ENCODE peak calls at places on chromosomes 7 and 10, in five cellular contexts. C is spleen, X is A549, M is MM.1S, V is left ventricle myocardium inferior. Z is an unnamed sample.

GRCh38 chr7:74173074-74173473 is 1.1 kb upstream of the EIF4H start:
- DNase-seq in C (peak), X (no peak), M (peak), V (no peak), Z (peak)

GRCh38 chr7:517848-518629 is 1.6 kb downstream of the PDGFA start:
- DNase-seq in C (no peak), X (peak), M (no peak), V (peak), Z (peak)

GRCh38 chr10:119316729-119317097 is 109.3 kb downstream of the GRK5 start:
- DNase-seq in C (no peak), X (peak), M (no peak), V (no peak), Z (no peak)

GRCh38 chr7:29322023-29322712 is 127.6 kb downstream of the CHN2 start:
- DNase-seq in C (no peak), X (no peak), M (no peak), V (no peak), Z (no peak)

GRCh38 chr7:45147858-45148652 is 9.5 kb upstream of the RAMP3 start:
- DNase-seq in C (peak), X (no peak), M (no peak), V (no peak), Z (no peak)

GRCh38 chr7:13989138-13989943 is at the start of gene ETV1:
- DNase-seq in C (peak), X (peak), M (no peak), V (peak), Z (no peak)

GRCh38 chr7:44801890-44802289 is 5.4 kb downstream of the PPIA start:
- DNase-seq in C (no peak), X (no peak), M (no peak), V (no peak), Z (no peak)

GRCh38 chr10:114632869-114633715 is 25.0 kb downstream of the ABLIM1 start:
- DNase-seq in C (no peak), X (peak), M (no peak), V (peak), Z (peak)

GRCh38 chr7:151802469-151802846 is 74.5 kb downstream of the PRKAG2 start:
- DNase-seq in C (peak), X (no peak), M (no peak), V (no peak), Z (no peak)

GRCh38 chr7:131600578-131600977 is 44.1 kb upstream of the PODXL start:
- DNase-seq in C (no peak), X (peak), M (no peak), V (no peak), Z (no peak)

GRCh38 chr7:92934096-92934495 is 97.7 kb upstream of the CDK6 start:
- DNase-seq in C (no peak), X (no peak), M (no peak), V (no peak), Z (no peak)

GRCh38 chr10:73553316-73553715 is 37.8 kb downstream of the USP54 start:
- DNase-seq in C (no peak), X (no peak), M (no peak), V (peak), Z (no peak)

GRCh38 chr10:113549856-113550255 is 3.0 kb upstream of the HABP2 start:
- DNase-seq in C (no peak), X (no peak), M (no peak), V (no peak), Z (no peak)

GRCh38 chr7:112080441-112080840 is 125.8 kb downstream of the DOCK4 start:
- DNase-seq in C (no peak), X (peak), M (peak), V (no peak), Z (peak)

GRCh38 chr7:112079671-112080070 is 126.5 kb downstream of the DOCK4 start:
- DNase-seq in C (no peak), X (no peak), M (peak), V (no peak), Z (no peak)

GRCh38 chr7:112081778-112082177 is 124.4 kb downstream of the DOCK4 start:
- DNase-seq in C (no peak), X (no peak), M (no peak), V (no peak), Z (no peak)

GRCh38 chr7:112079122-112079521 is 127.1 kb downstream of the DOCK4 start:
- DNase-seq in C (no peak), X (no peak), M (no peak), V (no peak), Z (no peak)

GRCh38 chr7:112080974-112081373 is 125.2 kb downstream of the DOCK4 start:
- DNase-seq in C (no peak), X (peak), M (peak), V (no peak), Z (peak)
- H3K4me3 ChIP-seq in C (no peak), X (peak), M (peak), V (no peak), Z (no peak)

DNA sequence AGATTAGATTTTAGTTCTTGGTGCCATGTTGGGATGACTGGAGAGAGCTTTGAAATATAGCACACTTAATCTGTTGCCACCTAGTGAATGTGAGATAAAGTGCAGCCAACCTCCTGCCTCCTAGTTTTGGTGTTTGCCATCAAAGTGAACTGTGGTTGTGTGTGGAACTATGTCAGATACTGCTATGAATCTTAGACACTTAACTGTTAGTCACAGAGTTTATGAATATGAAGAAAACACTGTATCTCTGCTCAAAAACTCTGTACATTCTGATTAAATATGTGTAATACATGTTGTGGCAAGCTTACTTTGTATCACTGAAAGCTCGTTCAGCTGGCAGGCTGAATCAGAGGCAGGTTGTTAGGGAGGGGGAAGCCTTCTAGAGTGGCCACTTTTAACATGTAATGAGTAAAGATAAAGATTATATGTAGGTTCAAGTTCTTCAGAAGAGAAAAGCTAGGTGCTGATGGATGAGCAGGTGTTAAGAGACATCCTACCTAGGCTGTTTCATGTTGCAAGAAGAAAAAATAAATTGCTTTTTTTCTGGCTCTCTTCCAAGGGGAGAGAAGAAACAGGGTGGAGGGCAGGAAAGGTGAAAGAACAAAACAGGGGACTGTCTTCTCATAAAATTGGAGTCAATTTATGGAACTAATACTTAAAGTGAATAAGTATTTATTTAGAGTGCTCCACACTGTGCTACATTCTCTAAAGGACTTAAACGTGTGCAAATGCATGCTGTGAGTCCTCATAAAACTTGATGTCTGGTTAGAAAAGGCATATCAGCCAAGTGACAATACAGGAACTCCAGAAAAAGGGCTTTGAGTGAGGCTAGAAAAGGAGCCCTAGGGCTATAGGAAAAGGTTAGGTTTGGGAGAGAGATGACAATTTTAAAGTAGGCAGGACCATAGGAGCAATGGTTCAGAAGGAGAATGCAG is 14.1 kb upstream of the LAMB1 start:
- DNase-seq in C (no peak), X (peak), M (no peak), V (no peak), Z (peak)
- TF ChIP-seq CTCF in C (no peak), X (peak), M (peak), V (peak), Z (peak)

GRCh38 chr7:149322737-149323136 is 60.7 kb downstream of the ZNF783 start:
- DNase-seq in C (no peak), X (no peak), M (no peak), V (no peak), Z (no peak)

GRCh38 chr7:149317986-149318672 is 56.1 kb downstream of the ZNF783 start:
- DNase-seq in C (no peak), X (peak), M (no peak), V (no peak), Z (no peak)

GRCh38 chr7:149319376-149319775 is 57.4 kb downstream of the ZNF783 start:
- DNase-seq in C (no peak), X (no peak), M (no peak), V (no peak), Z (no peak)

GRCh38 chr7:149321978-149322541 is 60.1 kb downstream of the ZNF783 start:
- DNase-seq in C (no peak), X (no peak), M (peak), V (no peak), Z (no peak)

GRCh38 chr7:149320313-149321124 is 58.5 kb downstream of the ZNF783 start:
- DNase-seq in C (no peak), X (no peak), M (no peak), V (no peak), Z (no peak)
- H3K4me3 ChIP-seq in C (no peak), X (no peak), M (peak), V (no peak), Z (no peak)

DNA sequence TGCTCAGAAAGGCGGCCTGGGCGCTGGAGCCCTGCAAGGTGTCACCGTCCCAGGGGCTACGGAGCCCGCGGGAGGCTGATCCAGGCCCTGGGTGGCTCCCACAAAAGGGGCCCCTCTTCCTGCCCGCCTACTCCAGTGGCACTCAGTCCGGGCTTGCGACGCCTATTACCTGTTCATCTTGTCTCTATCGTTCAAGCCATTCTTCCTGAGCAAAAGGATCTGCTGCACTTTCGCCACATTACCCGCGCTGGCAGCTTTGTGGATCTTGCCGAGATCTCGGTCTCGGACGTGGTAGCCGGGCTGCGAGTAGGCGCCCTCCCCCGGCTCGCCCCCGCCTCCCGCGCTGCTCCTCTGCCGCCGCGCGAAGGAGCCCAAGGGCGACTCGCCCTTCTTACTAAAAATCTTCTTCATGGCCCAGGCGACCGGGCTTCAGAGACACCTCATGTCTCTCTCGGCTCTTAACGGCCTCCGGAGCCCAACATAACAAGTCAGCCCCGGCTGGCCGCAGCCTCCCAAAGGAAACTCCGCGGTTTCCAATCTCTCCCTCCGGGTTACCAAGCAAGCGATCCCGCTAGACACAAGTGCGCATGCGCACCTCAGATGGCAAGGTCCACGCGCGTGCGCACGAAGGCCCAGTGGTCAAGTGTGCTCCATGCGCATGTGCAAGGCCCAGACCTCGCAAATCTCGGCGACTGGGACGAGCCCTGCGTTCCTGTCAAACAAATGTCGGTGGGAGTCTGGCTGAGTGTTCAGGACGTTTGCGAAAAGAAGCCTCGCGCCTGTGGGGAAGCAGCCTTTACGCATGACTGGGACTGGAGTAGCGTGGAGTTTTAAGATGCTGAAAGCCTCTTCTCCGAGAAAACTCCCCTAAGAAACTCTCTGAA is at the start of gene ANKRD26:
- DNase-seq in C (peak), X (peak), M (peak), V (peak), Z (peak)
- TF ChIP-seq CTCF in C (no peak), X (peak), M (peak), V (no peak), Z (no peak)

GRCh38 chr10:43417950-43418768 is 9.2 kb upstream of the HNRNPF start:
- DNase-seq in C (no peak), X (no peak), M (peak), V (no peak), Z (peak)
- H3K4me3 ChIP-seq in C (no peak), X (no peak), M (no peak), V (no peak), Z (no peak)

GRCh38 chr10:47207280-47207613 is 92.8 kb upstream of the GDF10 start:
- DNase-seq in C (no peak), X (no peak), M (no peak), V (no peak), Z (no peak)

GRCh38 chr10:47205199-47205598 is 94.8 kb upstream of the GDF10 start:
- DNase-seq in C (no peak), X (no peak), M (no peak), V (no peak), Z (no peak)

GRCh38 chr10:47207894-47208469 is 92.0 kb upstream of the GDF10 start:
- DNase-seq in C (no peak), X (no peak), M (no peak), V (no peak), Z (no peak)

GRCh38 chr10:47206449-47207279 is 93.3 kb upstream of the GDF10 start:
- DNase-seq in C (no peak), X (no peak), M (peak), V (no peak), Z (no peak)
- TF ChIP-seq CTCF in C (no peak), X (no peak), M (no peak), V (no peak), Z (no peak)

GRCh38 chr7:137932881-137933269 is 69.0 kb downstream of the CREB3L2 start:
- DNase-seq in C (no peak), X (peak), M (no peak), V (no peak), Z (no peak)

GRCh38 chr7:137934941-137935848 is 66.7 kb downstream of the CREB3L2 start:
- DNase-seq in C (no peak), X (no peak), M (peak), V (no peak), Z (peak)

GRCh38 chr7:137933270-137934017 is 68.4 kb downstream of the CREB3L2 start:
- DNase-seq in C (no peak), X (no peak), M (no peak), V (no peak), Z (no peak)

GRCh38 chr7:137935849-137936508 is 65.9 kb downstream of the CREB3L2 start:
- DNase-seq in C (no peak), X (no peak), M (peak), V (no peak), Z (peak)

DNA sequence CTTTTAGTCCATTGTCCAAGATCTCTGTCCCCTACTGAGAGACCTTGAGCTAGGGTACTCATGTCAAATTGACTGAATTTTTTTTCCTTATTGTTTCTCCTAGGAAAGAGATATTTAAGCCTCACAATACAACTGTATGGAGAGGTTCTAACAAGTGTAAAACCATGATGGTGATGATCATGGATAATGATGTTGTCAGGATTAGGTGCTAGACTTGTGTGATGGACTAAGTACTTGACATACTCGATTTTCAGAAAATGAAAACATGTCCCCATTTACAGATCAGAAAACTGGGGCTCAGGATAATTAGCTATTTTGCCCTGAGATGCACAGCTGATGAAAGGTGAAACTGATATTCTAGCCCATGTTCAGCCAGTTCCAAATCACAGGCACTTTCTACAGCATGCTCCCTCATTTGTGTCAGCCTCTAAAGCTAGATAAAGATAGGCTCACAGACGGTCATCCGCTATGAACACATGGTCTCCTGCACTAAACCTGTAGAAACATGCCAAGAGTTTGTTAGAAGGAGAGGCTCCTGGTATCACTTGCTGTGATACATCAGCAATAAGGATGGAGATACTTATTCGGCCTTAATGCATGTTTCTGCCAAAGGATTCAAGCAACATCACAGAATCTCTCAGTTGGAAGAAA is 67.6 kb downstream of the CREB3L2 start:
- DNase-seq in C (no peak), X (no peak), M (peak), V (no peak), Z (no peak)
- H3K4me3 ChIP-seq in C (no peak), X (no peak), M (peak), V (no peak), Z (no peak)

DNA sequence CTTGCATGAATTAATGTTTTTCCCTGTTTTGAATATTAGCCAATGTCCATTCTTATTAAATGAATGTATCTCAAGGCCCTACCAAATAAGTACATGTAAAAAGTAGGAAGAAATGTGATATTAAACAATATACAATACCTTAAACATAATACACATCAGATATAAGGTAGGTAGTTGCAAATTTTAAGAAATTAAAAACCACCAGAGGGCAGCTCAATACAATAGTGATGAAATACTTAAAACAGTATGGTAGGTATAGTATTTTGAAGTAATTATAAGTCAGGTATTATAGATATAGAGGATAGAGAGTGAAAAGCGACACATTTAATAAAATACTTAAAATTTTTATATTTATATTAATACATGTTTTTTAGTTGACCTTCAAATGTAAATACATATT is 43.6 kb upstream of the CDK14 start:
- DNase-seq in C (no peak), X (no peak), M (no peak), V (no peak), Z (no peak)
- TF ChIP-seq CTCF in C (no peak), X (no peak), M (peak), V (peak), Z (no peak)

DNA sequence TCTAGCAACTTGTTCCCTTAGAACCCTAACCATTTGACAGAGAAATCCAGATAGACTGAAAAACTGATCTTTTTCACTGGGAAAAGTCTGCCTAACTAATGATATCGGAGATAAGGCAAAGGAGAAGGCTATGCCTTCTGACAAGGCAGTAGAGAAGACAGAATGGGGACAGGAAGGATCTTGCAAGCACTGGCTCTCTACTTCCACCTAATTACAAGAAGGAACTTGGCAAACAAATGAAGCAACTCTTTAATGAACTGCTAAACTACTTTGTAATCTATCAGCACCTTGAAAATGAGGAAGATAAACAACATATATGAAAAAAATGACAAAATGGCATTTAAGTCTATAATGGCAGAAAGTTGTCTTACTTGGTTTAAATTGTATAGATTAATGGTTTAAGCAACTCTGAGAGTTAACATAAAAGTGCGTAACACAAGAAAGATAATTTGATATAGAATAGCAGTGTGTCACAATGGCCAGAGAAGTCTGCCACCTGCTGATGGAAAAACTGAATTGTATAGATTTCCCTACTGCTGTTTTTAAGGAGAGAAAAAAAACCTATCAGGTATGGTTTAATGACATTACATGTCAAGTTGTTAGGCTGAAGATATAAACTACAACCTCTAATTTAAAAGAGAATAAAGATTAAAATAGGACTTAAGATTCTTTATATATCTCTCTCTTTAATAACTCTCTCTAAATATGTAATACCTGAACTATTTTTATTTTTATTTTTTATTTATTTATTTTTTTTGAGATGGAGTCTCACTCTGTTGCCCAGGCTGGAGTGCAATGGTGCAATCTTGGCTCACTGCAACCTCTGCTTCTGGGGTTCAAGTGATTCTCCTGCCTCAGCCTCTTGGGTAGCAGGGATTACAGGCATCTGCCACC is 11.9 kb downstream of the NT5C3A start:
- DNase-seq in C (no peak), X (peak), M (peak), V (no peak), Z (peak)
- H3K4me3 ChIP-seq in C (no peak), X (no peak), M (no peak), V (no peak), Z (no peak)

GRCh38 chr10:84197643-84198042 is 3.3 kb downstream of the CDHR1 start:
- DNase-seq in C (peak), X (no peak), M (no peak), V (no peak), Z (no peak)

GRCh38 chr10:84196083-84196482 is 1.7 kb downstream of the CDHR1 start:
- DNase-seq in C (no peak), X (no peak), M (no peak), V (no peak), Z (no peak)

GRCh38 chr10:84198206-84198915 is 4.0 kb downstream of the CDHR1 start:
- DNase-seq in C (peak), X (no peak), M (no peak), V (no peak), Z (no peak)

GRCh38 chr10:84195044-84195830 is 900 bp downstream of the CDHR1 start:
- DNase-seq in C (peak), X (no peak), M (no peak), V (no peak), Z (no peak)

DNA sequence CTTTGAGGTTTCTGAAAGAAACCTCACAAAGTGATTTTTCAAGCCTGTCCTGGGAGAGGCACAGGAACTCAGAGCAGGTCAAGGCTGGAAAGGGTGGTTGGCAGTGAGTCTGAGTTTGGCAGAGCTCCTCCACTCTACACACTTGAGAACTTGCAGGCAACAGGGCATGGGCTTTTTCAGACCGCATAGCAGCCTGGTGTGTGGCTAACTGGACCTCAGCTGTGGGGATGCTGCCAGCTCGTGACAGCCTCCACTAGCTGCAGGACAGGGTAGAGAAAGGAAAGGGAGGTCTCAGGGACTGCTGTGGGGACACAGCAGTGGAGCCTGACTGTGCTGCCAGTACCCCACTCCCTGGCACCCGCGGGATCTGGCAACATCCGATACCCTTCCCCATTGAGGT is 2.6 kb downstream of the CDHR1 start:
- DNase-seq in C (peak), X (no peak), M (no peak), V (peak), Z (no peak)
- TF ChIP-seq CTCF in C (no peak), X (no peak), M (no peak), V (no peak), Z (no peak)

Z was measured in GM12865.